ENCODE peak calls at places on chromosomes 12 and 14, in five cellular contexts. R is tibial artery; Y is astrocyte; I is mesothelial cell of epicardium; S is effector CD4-positive, alpha-beta T cell. O is an unnamed sample.

GRCh38 chr14:58922211-58922940 is 266.1 kb upstream of the DAAM1 start:
- DNase-seq in R (no peak), Y (no peak), I (no peak), S (no peak), O (no peak)

GRCh38 chr14:75120546-75121291 is 6.1 kb downstream of the NEK9 start:
- DNase-seq in R (no peak), Y (no peak), I (no peak), S (no peak), O (no peak)

GRCh38 chr12:121626853-121627623 is 708 bp downstream of the ORAI1 start:
- DNase-seq in R (peak), Y (peak), I (peak), S (peak), O (peak)

GRCh38 chr14:72708708-72709475 is 185.0 kb downstream of the DPF3 start:
- DNase-seq in R (no peak), Y (no peak), I (no peak), S (no peak), O (no peak)

GRCh38 chr14:23550827-23551265 is 719 bp downstream of the ZFHX2 start:
- DNase-seq in R (no peak), Y (no peak), I (no peak), S (no peak), O (no peak)

GRCh38 chr12:57461904-57462306 is 2.3 kb downstream of the GLI1 start:
- DNase-seq in R (no peak), Y (peak), I (no peak), S (no peak), O (no peak)

GRCh38 chr12:56574210-56574609 is 52.6 kb downstream of the RBMS2 start:
- DNase-seq in R (no peak), Y (peak), I (no peak), S (no peak), O (no peak)

GRCh38 chr14:101130861-101131260 is 227.3 kb upstream of the RTL1 start:
- DNase-seq in R (no peak), Y (no peak), I (no peak), S (no peak), O (no peak)

GRCh38 chr12:67996347-67996746 is 7.1 kb downstream of the IFNG-AS1 start:
- DNase-seq in R (no peak), Y (peak), I (no peak), S (no peak), O (no peak)

GRCh38 chr12:108858399-108859074 is 1.2 kb upstream of the SSH1 start:
- DNase-seq in R (no peak), Y (no peak), I (no peak), S (no peak), O (no peak)

GRCh38 chr12:10366875-10367274 is 23.0 kb downstream of the KLRK1 start:
- DNase-seq in R (no peak), Y (no peak), I (no peak), S (no peak), O (no peak)

GRCh38 chr12:31749024-31749704 is 20.3 kb upstream of the AMN1 start:
- DNase-seq in R (peak), Y (peak), I (no peak), S (peak), O (peak)

GRCh38 chr14:105489607-105490317 is 1.3 kb upstream of the TEDC1 start:
- DNase-seq in R (peak), Y (peak), I (peak), S (peak), O (peak)

GRCh38 chr14:80538633-80539375 is 327.5 kb upstream of the DIO2 start:
- DNase-seq in R (no peak), Y (no peak), I (no peak), S (no peak), O (no peak)

GRCh38 chr12:18551703-18552102 is 186.1 kb downstream of the PLCZ1 start:
- DNase-seq in R (no peak), Y (no peak), I (no peak), S (no peak), O (no peak)

GRCh38 chr12:95997276-95997675 is 1.1 kb upstream of the HAL start:
- DNase-seq in R (no peak), Y (no peak), I (no peak), S (no peak), O (no peak)

GRCh38 chr12:19444097-19444496 is 4.8 kb downstream of the AEBP2 start:
- DNase-seq in R (no peak), Y (no peak), I (no peak), S (no peak), O (no peak)

GRCh38 chr12:66036317-66036716 is 94.2 kb downstream of the LLPH start:
- DNase-seq in R (peak), Y (peak), I (no peak), S (no peak), O (no peak)

GRCh38 chr14:37591941-37592287 is 3.1 kb downstream of the FOXA1 start:
- DNase-seq in R (no peak), Y (no peak), I (no peak), S (no peak), O (no peak)

GRCh38 chr12:401235-402126 is at the start of gene CCDC77:
- DNase-seq in R (peak), Y (peak), I (peak), S (peak), O (peak)

GRCh38 chr14:51651388-51652167 is at the start of gene FRMD6:
- DNase-seq in R (peak), Y (peak), I (peak), S (peak), O (peak)

GRCh38 chr12:30692470-30692869 is 3.2 kb downstream of the IPO8 start:
- DNase-seq in R (no peak), Y (peak), I (no peak), S (no peak), O (no peak)

GRCh38 chr12:132404435-132404855 is 75.1 kb upstream of the GALNT9 start:
- DNase-seq in R (no peak), Y (no peak), I (no peak), S (no peak), O (no peak)

GRCh38 chr12:76037130-76038105 is 5.8 kb upstream of the PHLDA1 start:
- DNase-seq in R (no peak), Y (peak), I (no peak), S (peak), O (peak)

GRCh38 chr12:104790296-104791125 is 167.6 kb downstream of the SLC41A2 start:
- DNase-seq in R (no peak), Y (no peak), I (no peak), S (peak), O (peak)

GRCh38 chr12:10320643-10321042 is 13.0 kb downstream of the KLRD1 start:
- DNase-seq in R (no peak), Y (no peak), I (no peak), S (no peak), O (no peak)

GRCh38 chr12:104998423-104999346 is 12.6 kb downstream of the NOPCHAP1 start:
- DNase-seq in R (no peak), Y (no peak), I (no peak), S (no peak), O (no peak)

GRCh38 chr12:12913626-12914388 is 22.4 kb downstream of the GPRC5A start:
- DNase-seq in R (no peak), Y (no peak), I (no peak), S (no peak), O (no peak)

GRCh38 chr14:94113490-94113889 is 3.0 kb downstream of the IFI27 start:
- DNase-seq in R (no peak), Y (peak), I (no peak), S (no peak), O (no peak)

O was measured in T-helper 1 cell.